ENCODE peak calls at places on chromosomes 4 and X, in seven cellular contexts. S is HCT116, I is A549, M is H1, H is K562, T is GM12878, Y is HepG2. J is an unnamed sample.

GRCh38 chrX:40157228-40158035 is 59.7 kb upstream of the BCOR start:
- DNase-seq in H (no peak), M (peak), S (no peak), T (no peak), Y (no peak), I (no peak), J (peak)

GRCh38 chr4:76219299-76220055 is 5.9 kb upstream of the SCARB2 start:
- DNase-seq in M (no peak), S (no peak), H (no peak), I (peak), Y (peak), T (no peak), J (peak)

GRCh38 chr4:101954351-101954750 is 163.8 kb downstream of the BANK1 start:
- DNase-seq in I (peak), S (no peak), Y (no peak), M (no peak), T (no peak), H (no peak), J (no peak)

GRCh38 chr4:107564326-107564725 is 155.7 kb downstream of the PAPSS1 start:
- DNase-seq in M (no peak), Y (no peak), H (no peak), S (no peak), I (no peak), T (no peak), J (no peak)

GRCh38 chr4:55670695-55671094 is 34.6 kb upstream of the NMU start:
- DNase-seq in I (no peak), H (peak), T (no peak), S (no peak), Y (no peak), M (no peak), J (no peak)

GRCh38 chrX:110321081-110321480 is 3.2 kb upstream of the AMMECR1 start:
- DNase-seq in M (no peak), I (no peak), S (no peak), H (peak), T (no peak), Y (no peak), J (no peak)

GRCh38 chr4:123583043-123583442 is 186.4 kb downstream of the SPRY1 start:
- DNase-seq in M (no peak), H (no peak), Y (no peak), T (no peak), S (no peak), I (no peak), J (no peak)

GRCh38 chr4:56424697-56425514 is 10.5 kb downstream of the PPAT start:
- DNase-seq in T (no peak), M (no peak), S (no peak), H (peak), I (peak), Y (no peak), J (peak)

GRCh38 chr4:128295255-128295654 is 7.6 kb upstream of the PGRMC2 start:
- DNase-seq in S (no peak), Y (no peak), H (no peak), T (no peak), I (no peak), M (no peak), J (no peak)

GRCh38 chr4:36997727-36998126 is 246.8 kb upstream of the NWD2 start:
- DNase-seq in I (no peak), Y (no peak), T (no peak), S (no peak), M (no peak), H (no peak), J (peak)

GRCh38 chr4:57168986-57169385 is 58.8 kb upstream of the IGFBP7 start:
- DNase-seq in S (no peak), Y (no peak), H (no peak), T (no peak), I (no peak), M (no peak), J (no peak)

GRCh38 chr4:127601029-127601428 is 31.7 kb upstream of the INTU start:
- DNase-seq in H (no peak), Y (no peak), I (no peak), T (no peak), M (no peak), S (no peak), J (no peak)

GRCh38 chr4:16264798-16265197 is 38.5 kb upstream of the TAPT1 start:
- DNase-seq in M (no peak), Y (peak), I (peak), S (peak), T (peak), H (no peak), J (peak)

DNA sequence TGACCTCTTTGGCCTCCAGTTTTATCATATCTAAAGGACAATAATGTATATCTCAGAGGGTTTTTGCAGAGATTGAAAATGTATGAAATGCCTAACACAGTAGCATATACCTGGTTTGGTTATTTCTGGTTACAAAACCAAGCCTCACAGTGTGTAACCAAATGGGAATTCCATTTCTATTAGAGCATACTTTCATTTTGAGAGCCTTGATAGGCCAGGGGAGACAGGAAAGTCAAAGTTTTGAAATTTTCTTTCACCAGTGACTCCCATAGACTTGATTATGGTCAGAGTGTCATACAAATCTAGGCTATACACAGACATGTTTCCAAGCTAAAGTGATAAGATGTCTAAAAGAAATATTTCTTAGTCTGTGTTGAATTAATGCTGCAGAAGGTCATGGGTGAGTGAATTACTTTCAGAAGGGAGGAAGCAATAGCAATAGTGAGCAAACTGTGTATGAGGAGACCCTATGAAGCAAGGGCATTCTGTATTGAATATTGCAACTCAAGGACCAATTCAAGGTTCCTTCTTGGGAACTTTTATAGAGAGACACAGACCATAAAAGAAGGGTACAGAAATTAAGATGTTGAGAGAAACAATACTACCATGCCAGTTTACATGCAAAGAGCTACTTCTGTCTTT is 151.1 kb downstream of the PDE5A start:
- DNase-seq in S (no peak), T (no peak), H (no peak), M (no peak), I (no peak), Y (no peak), J (no peak)
- TF ChIP-seq MAX in S (no peak), T (no peak), H (no peak), M (no peak), I (no peak), Y (no peak), J (no peak)

GRCh38 chr4:1179976-1180375 is 7.6 kb upstream of the SPON2 start:
- DNase-seq in T (no peak), Y (no peak), M (no peak), H (no peak), I (no peak), S (no peak), J (no peak)
- TF ChIP-seq CTCF in T (no peak), Y (no peak), M (no peak), H (no peak), I (no peak), S (no peak), J (no peak)

GRCh38 chr4:173370477-173371291 is at the start of gene SAP30:
- DNase-seq in S (peak), I (peak), T (peak), Y (peak), M (peak), H (peak), J (peak)
- TF ChIP-seq POLR2A in S (peak), I (peak), T (peak), Y (peak), M (peak), H (peak), J (peak)

GRCh38 chr4:114600672-114601071 is 2.1 kb downstream of the UGT8 start:
- DNase-seq in M (no peak), H (no peak), T (no peak), I (no peak), S (no peak), Y (no peak), J (no peak)

GRCh38 chr4:114599231-114600065 is 841 bp downstream of the UGT8 start:
- DNase-seq in I (no peak), Y (no peak), H (no peak), M (peak), S (peak), T (no peak), J (no peak)

GRCh38 chr4:114601304-114602052 is 2.9 kb downstream of the UGT8 start:
- DNase-seq in T (peak), S (no peak), H (no peak), Y (no peak), I (no peak), M (no peak), J (no peak)

GRCh38 chr4:114598191-114599121 is at the start of gene UGT8:
- DNase-seq in Y (no peak), T (no peak), H (peak), S (peak), I (peak), M (peak), J (peak)

DNA sequence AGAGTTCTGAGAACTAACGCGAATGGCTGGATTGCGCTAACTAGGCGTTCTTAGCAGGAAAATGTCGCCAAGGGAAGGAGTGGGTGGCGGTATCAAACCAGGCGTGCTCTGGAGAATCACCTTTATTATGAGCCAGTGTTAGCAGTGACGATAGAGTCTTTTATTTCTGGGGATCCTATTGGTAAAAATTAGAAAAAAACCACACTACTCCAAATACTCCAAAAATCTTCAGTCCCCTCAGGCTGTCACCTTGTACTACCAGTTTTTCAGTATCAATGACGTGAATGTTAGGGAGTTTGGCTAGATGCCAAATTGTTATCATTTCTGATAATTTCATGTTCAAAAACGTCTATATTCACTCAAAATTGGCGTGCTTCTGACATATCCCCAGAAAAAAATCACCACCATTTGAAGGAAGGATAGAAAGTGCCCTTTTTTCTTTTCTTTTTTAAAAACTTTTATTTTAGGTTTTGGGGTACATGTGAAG is 1.5 kb downstream of the UGT8 start:
- DNase-seq in S (peak), T (no peak), H (no peak), Y (no peak), I (no peak), M (no peak), J (no peak)
- TF ChIP-seq MAX in S (peak), T (no peak), H (no peak), Y (no peak), I (no peak), M (no peak), J (no peak)

DNA sequence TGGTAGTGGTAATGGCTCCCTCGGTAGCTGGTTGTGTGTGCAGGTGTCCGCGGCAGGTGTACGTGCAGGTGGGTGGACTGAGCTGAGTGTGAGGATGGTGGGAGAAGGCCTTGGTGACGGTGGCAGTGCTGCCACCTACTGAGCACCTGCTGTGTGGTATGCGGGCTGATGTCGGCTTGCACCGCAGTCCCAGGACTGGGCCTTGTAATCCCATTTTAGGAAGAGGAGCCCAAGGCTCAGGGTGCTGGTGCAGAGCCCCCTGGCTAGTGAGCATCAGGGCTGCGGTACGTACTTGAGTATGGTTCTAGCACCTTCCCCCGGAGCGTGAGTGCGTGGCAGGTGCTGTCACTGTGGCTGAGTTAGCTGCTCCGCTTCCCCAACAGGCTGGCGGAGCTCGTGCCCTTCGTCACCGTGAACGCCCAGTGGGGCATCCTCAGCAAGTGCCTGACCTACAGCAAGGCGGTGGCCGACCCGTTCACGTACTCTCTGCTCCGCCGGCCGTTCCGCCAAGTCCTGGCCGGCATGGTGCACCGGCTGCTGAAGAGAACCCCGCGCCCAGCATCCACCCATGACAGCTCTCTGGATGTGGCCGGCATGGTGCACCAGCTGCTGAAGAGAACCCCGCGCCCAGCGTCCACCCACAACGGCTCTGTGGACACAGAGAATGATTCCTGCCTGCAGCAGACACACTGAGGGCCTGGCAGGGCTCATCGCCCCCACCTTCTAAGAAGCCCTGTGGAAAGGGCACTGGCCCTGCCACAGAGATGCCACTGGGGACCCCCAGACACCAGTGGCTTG is 5.7 kb upstream of the CPZ start:
- DNase-seq in M (no peak), H (no peak), Y (no peak), I (no peak), T (no peak), S (no peak), J (no peak)
- TF ChIP-seq CTCF in M (peak), H (peak), Y (peak), I (peak), T (no peak), S (peak), J (peak)

GRCh38 chrX:151724563-151725337 is 8.9 kb downstream of the FATE1 start:
- DNase-seq in I (no peak), T (no peak), S (no peak), H (no peak), Y (no peak), M (no peak), J (peak)

GRCh38 chrX:151729056-151729725 is 5.4 kb upstream of the CNGA2 start:
- DNase-seq in I (no peak), T (no peak), S (no peak), H (no peak), M (no peak), Y (no peak), J (no peak)

GRCh38 chrX:151725338-151725614 is 9.3 kb upstream of the CNGA2 start:
- DNase-seq in H (no peak), Y (no peak), I (no peak), T (no peak), M (no peak), S (no peak), J (peak)

GRCh38 chrX:151726751-151727150 is 7.8 kb upstream of the CNGA2 start:
- DNase-seq in I (no peak), H (no peak), M (no peak), S (no peak), Y (no peak), T (no peak), J (no peak)

GRCh38 chrX:151727346-151727745 is 7.2 kb upstream of the CNGA2 start:
- DNase-seq in H (no peak), S (no peak), T (no peak), Y (no peak), M (no peak), I (no peak), J (no peak)
- TF ChIP-seq POLR2A in H (no peak), S (no peak), T (no peak), Y (no peak), M (no peak), I (no peak), J (no peak)

GRCh38 chr4:7759221-7759620 is 180.4 kb downstream of the AFAP1 start:
- DNase-seq in S (no peak), Y (no peak), M (no peak), I (no peak), H (no peak), T (no peak), J (peak)
- TF ChIP-seq MAX in S (no peak), Y (no peak), M (no peak), I (no peak), H (no peak), T (no peak), J (no peak)

GRCh38 chr4:79083406-79084010 is 144.3 kb upstream of the PAQR3 start:
- DNase-seq in H (no peak), S (no peak), T (no peak), I (no peak), Y (no peak), M (no peak), J (no peak)
- TF ChIP-seq CTCF in H (no peak), S (no peak), T (no peak), I (no peak), Y (no peak), M (no peak), J (no peak)

J was measured in NB4.